ENCODE peak calls at places on chromosome 15, in six cellular contexts. Z, O, M, W, K and X are unnamed samples.

GRCh38 chr15:34927726-34928125 is 41.8 kb downstream of the AQR start:
- DNase-seq in Z (no peak), O (no peak), M (no peak), W (no peak), K (no peak), X (no peak)

GRCh38 chr15:43204016-43204901 is 16.6 kb downstream of the EPB42 start:
- DNase-seq in Z (no peak), O (no peak), M (peak; percentile 65), W (peak; percentile 86), K (peak; percentile 36), X (no peak)

GRCh38 chr15:70092462-70092850 is 5.3 kb downstream of the TLE3 start:
- DNase-seq in Z (no peak), O (no peak), M (peak; percentile 32), W (no peak), K (no peak), X (peak; percentile 11)

GRCh38 chr15:25183581-25184330 is 229.0 kb downstream of the SNRPN start:
- DNase-seq in Z (no peak), O (peak; percentile 5), M (no peak), W (no peak), K (peak; percentile 5), X (peak; percentile 40)

GRCh38 chr15:42059661-42060476 is 34.5 kb downstream of the PLA2G4D start:
- DNase-seq in Z (peak; percentile 65), O (peak; percentile 59), M (peak; percentile 16), W (peak; percentile 40), K (peak; percentile 50), X (peak; percentile 72)

GRCh38 chr15:67187351-67187854 is 67.1 kb downstream of the AAGAB start:
- DNase-seq in Z (no peak), O (no peak), M (no peak), W (peak; percentile 59), K (no peak), X (no peak)

GRCh38 chr15:37980010-37980409 is 45.6 kb downstream of the TMCO5A start:
- DNase-seq in Z (no peak), O (no peak), M (no peak), W (no peak), K (no peak), X (no peak)

GRCh38 chr15:98412852-98413251 is 235.5 kb upstream of the IGF1R start:
- DNase-seq in Z (no peak), O (no peak), M (peak; percentile 1), W (no peak), K (no peak), X (no peak)

GRCh38 chr15:68272797-68273271 is 4.7 kb upstream of the FEM1B start:
- DNase-seq in Z (no peak), O (no peak), M (peak; percentile 89), W (peak; percentile 94), K (no peak), X (no peak)

GRCh38 chr15:56293495-56294292 is 50.0 kb upstream of the RFX7 start:
- DNase-seq in Z (no peak), O (no peak), M (no peak), W (no peak), K (no peak), X (no peak)

GRCh38 chr15:67882487-67883227 is 42.8 kb upstream of the RNU6-1 start:
- DNase-seq in Z (no peak), O (no peak), M (no peak), W (no peak), K (no peak), X (no peak)

GRCh38 chr15:73375755-73376305 is 7.1 kb upstream of the HCN4 start:
- DNase-seq in Z (no peak), O (no peak), M (no peak), W (no peak), K (peak; percentile 42), X (no peak)

GRCh38 chr15:47718474-47719440 is 1.5 kb downstream of the SEMA6D start:
- DNase-seq in Z (no peak), O (peak; percentile 58), M (peak; percentile 15), W (peak; percentile 39), K (no peak), X (peak; percentile 59)

GRCh38 chr15:58026051-58026450 is 39.5 kb downstream of the ALDH1A2 start:
- DNase-seq in Z (no peak), O (no peak), M (no peak), W (no peak), K (no peak), X (no peak)

GRCh38 chr15:40928975-40929729 is at the start of gene DLL4:
- DNase-seq in Z (no peak), O (peak; percentile 52), M (peak; percentile 41), W (peak; percentile 57), K (peak; percentile 67), X (peak; percentile 88)

GRCh38 chr15:74780983-74781672 is 752 bp upstream of the CSK start:
- DNase-seq in Z (no peak), O (no peak), M (peak; percentile 24), W (peak; percentile 51), K (no peak), X (no peak)

GRCh38 chr15:62469478-62469873 is 304.4 kb upstream of the C2CD4B start:
- DNase-seq in Z (no peak), O (no peak), M (peak; percentile 81), W (peak; percentile 76), K (no peak), X (no peak)

GRCh38 chr15:62462721-62463120 is 297.6 kb upstream of the C2CD4B start:
- DNase-seq in Z (no peak), O (no peak), M (no peak), W (peak; percentile 80), K (no peak), X (no peak)

GRCh38 chr15:62462268-62462667 is 297.2 kb upstream of the C2CD4B start:
- DNase-seq in Z (no peak), O (no peak), M (no peak), W (peak; percentile 28), K (no peak), X (no peak)

GRCh38 chr15:62464705-62465104 is 299.6 kb upstream of the C2CD4B start:
- DNase-seq in Z (no peak), O (no peak), M (peak; percentile 73), W (peak; percentile 79), K (no peak), X (no peak)

GRCh38 chr15:62465173-62465572 is 300.1 kb upstream of the C2CD4B start:
- DNase-seq in Z (no peak), O (no peak), M (no peak), W (no peak), K (no peak), X (no peak)
- H3K27ac ChIP-seq in Z (no peak overlapping the region), O (no peak overlapping the region), M (peak overlapping the region; percentile 56), W (peak overlapping the region; percentile 8), K (no peak overlapping the region), X (no peak overlapping the region)

GRCh38 chr15:62736756-62737155 is 305.8 kb upstream of the TPM1 start:
- DNase-seq in Z (no peak), O (no peak), M (no peak), W (no peak), K (no peak), X (no peak)
- H3K27me3 ChIP-seq in Z (no peaks in the 10 kb centered on the region), O (no peaks in the 10 kb centered on the region), M (no peaks in the 10 kb centered on the region), W (no peaks in the 10 kb centered on the region), K (no peaks in the 10 kb centered on the region), X (no peaks in the 10 kb centered on the region)

GRCh38 chr15:85676332-85676731 is 118.4 kb downstream of the KLHL25 start:
- DNase-seq in Z (no peak), O (no peak), M (no peak), W (no peak), K (no peak), X (no peak)

GRCh38 chr15:85671156-85671555 is 123.6 kb downstream of the KLHL25 start:
- DNase-seq in Z (no peak), O (peak; percentile 39), M (no peak), W (peak; percentile 23), K (no peak), X (no peak)

GRCh38 chr15:85673326-85673725 is 121.4 kb downstream of the KLHL25 start:
- DNase-seq in Z (no peak), O (no peak), M (no peak), W (peak; percentile 49), K (no peak), X (no peak)

GRCh38 chr15:85667491-85668424 is 127.0 kb downstream of the KLHL25 start:
- DNase-seq in Z (no peak), O (peak; percentile 76), M (peak; percentile 99), W (peak; percentile 98), K (no peak), X (no peak)

GRCh38 chr15:85672338-85673097 is 122.2 kb downstream of the KLHL25 start:
- DNase-seq in Z (no peak), O (no peak), M (no peak), W (peak; percentile 73), K (no peak), X (no peak)
- H3K27ac ChIP-seq in Z (no peak overlapping the region), O (no peak overlapping the region), M (peak overlapping the region; percentile 13), W (peak overlapping the region; percentile 73), K (peak overlapping the region; percentile 84), X (peak overlapping the region; percentile 8)

DNA sequence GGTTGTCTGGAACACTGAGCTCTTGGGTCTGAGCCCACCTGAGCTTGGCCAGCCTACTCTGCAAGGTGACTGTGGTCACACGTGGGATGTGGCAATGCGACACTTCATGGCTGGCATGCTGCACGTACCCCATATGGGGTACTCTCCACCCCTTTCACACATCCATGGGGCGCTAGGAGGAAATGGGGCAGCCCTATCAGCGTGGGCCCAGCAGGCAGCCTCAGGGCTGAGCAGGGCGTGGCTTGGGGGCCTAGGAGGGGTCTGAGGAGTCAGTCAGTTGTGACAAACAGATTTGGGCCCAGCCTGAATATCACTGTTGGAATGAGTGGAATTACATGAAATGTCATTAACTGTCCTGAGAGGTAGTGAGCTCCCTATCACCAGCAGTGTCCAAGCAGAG is 82.3 kb upstream of the LINGO1 start:
- DNase-seq in Z (no peak), O (no peak), M (no peak), W (no peak), K (no peak), X (no peak)
- H3K27me3 ChIP-seq in Z (no peaks in the 10 kb centered on the region), O (no peaks in the 10 kb centered on the region), M (no peaks in the 10 kb centered on the region), W (peaks cover 19% of the 10 kb centered on the region), K (peaks cover 38% of the 10 kb centered on the region), X (peaks cover 15% of the 10 kb centered on the region)

DNA sequence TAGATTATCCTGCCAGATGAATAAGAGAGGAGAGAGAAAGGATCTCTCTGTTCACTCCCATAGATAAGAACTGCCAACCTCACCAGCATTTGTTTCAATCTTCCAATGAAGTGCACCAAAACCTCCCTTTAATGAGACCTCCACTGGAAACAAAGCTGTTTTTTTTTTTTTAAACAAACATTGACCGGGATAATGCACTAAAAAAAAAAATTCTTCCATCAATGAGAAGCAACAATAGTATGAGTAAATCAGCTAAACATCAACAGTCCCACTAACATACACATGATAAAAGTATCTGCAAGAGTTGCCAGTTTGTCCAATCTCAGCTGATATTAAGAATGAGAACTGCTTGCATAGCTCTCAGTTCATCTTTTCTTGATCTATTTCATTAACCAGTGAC is 19.9 kb downstream of the TJP1 start:
- DNase-seq in Z (no peak), O (no peak), M (no peak), W (no peak), K (no peak), X (no peak)
- H3K27ac ChIP-seq in Z (no peak overlapping the region), O (no peak overlapping the region), M (no peak overlapping the region), W (no peak overlapping the region), K (peak overlapping the region; percentile 68), X (no peak overlapping the region)

DNA sequence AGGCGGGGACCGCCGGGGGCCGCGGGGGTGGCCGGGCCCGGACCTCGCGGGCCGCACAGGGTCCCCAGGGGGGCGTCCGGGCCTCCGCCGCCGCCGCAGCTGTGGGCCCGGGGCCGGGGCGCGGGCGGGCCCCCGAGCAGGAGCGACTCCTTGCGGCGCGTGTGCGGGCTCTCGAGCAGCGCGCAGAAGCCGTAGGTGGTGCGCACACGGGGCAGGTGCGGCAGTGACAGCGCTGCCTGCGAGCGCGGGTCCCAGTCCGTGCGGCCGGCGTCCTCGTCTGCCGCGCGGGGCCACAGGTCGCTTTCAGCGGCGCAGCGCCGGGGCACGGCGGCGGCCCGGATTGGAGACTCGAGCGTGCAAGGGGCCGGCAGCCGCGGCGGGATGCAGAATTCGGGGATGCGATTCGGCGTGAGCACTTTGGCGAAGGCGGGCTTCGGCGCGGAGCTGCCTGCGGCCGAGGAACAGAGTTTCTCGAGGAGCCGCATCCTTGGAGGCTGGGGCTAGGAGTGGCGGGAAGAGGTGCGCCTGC is 521 bp downstream of the C2CD4B start:
- DNase-seq in Z (peak; percentile 37), O (no peak), M (peak; percentile 4), W (peak; percentile 23), K (peak; percentile 14), X (peak; percentile 62)
- H3K27me3 ChIP-seq in Z (peaks cover 9% of the 10 kb centered on the region), O (no peaks in the 10 kb centered on the region), M (peaks cover 33% of the 10 kb centered on the region), W (peaks cover 49% of the 10 kb centered on the region), K (peaks cover 82% of the 10 kb centered on the region), X (peaks cover 31% of the 10 kb centered on the region)